ENCODE peak calls at places on chromosomes 7 and 10, in eight cellular contexts. H, Z, X, R, C, J, I and K are unnamed samples.
A peak's percentile ranks its signal among the peaks of the same experiment; 100 is the strongest.

GRCh38 chr10:131722121-131722520 is 178.7 kb upstream of the PPP2R2D start:
- DNase-seq in Z (no peak), I (no peak), X (no peak), C (no peak), H (peak; percentile 29), J (no peak), R (no peak), K (no peak)

GRCh38 chr10:35126062-35126529 is 550 bp upstream of the CREM start:
- DNase-seq in R (no peak), C (no peak), J (no peak), X (no peak), H (no peak), Z (no peak), I (no peak), K (no peak)

GRCh38 chr10:77391605-77392235 is 245.9 kb downstream of the KCNMA1 start:
- DNase-seq in C (peak; percentile 98), R (peak; percentile 81), H (peak; percentile 95), J (peak; percentile 82), I (peak; percentile 33), X (peak; percentile 76), Z (peak; percentile 17), K (peak; percentile 81)

GRCh38 chr7:19421871-19422270 is 276.6 kb upstream of the FERD3L start:
- DNase-seq in C (no peak), H (no peak), Z (no peak), I (no peak), X (no peak), R (no peak), J (no peak), K (no peak)

GRCh38 chr7:98090116-98090515 is 16.5 kb upstream of the LMTK2 start:
- DNase-seq in J (no peak), I (no peak), R (no peak), X (no peak), C (no peak), Z (no peak), H (no peak), K (no peak)

GRCh38 chr10:119769886-119770285 is 44.0 kb downstream of the INPP5F start:
- DNase-seq in J (peak; percentile 61), C (no peak), X (peak; percentile 65), I (no peak), R (peak; percentile 76), H (no peak), Z (no peak), K (no peak)

GRCh38 chr7:105268511-105269392 is 120.0 kb downstream of the SRPK2 start:
- DNase-seq in J (peak; percentile 63), I (no peak), X (peak; percentile 75), Z (peak; percentile 45), C (no peak), H (no peak), R (peak; percentile 65), K (peak; percentile 55)

GRCh38 chr10:109701583-109702215 is 221.6 kb downstream of the XPNPEP1 start:
- DNase-seq in Z (no peak), X (no peak), J (peak; percentile 10), I (no peak), H (no peak), C (no peak), R (no peak), K (no peak)

GRCh38 chr7:156780724-156781455 is 112.1 kb downstream of the LMBR1 start:
- DNase-seq in X (no peak), Z (no peak), C (no peak), H (no peak), J (no peak), R (no peak), I (peak; percentile 9), K (no peak)

GRCh38 chr10:73225518-73225917 is 21.5 kb downstream of the DNAJC9 start:
- DNase-seq in H (no peak), C (no peak), X (peak; percentile 24), R (no peak), I (no peak), J (peak; percentile 14), Z (no peak), K (no peak)

GRCh38 chr10:36779238-36779846 is 346.1 kb upstream of the ANKRD30A start:
- DNase-seq in X (peak; percentile 66), J (peak; percentile 62), Z (peak; percentile 8), C (peak; percentile 70), R (peak; percentile 83), H (no peak), I (no peak), K (peak; percentile 61)

GRCh38 chr7:142696456-142697179 is 52.7 kb upstream of the PRSS1 start:
- DNase-seq in C (peak; percentile 62), R (no peak), H (no peak), J (no peak), X (no peak), Z (no peak), I (no peak), K (no peak)

GRCh38 chr7:1663857-1664651 is 6.0 kb upstream of the ELFN1 start:
- DNase-seq in X (no peak), I (no peak), H (peak; percentile 39), J (no peak), C (peak; percentile 78), Z (no peak), R (no peak), K (no peak)

GRCh38 chr10:35895331-35895730 is 253.2 kb upstream of the FZD8 start:
- DNase-seq in R (no peak), C (no peak), I (no peak), J (no peak), Z (no peak), X (no peak), H (no peak), K (no peak)

GRCh38 chr7:2750054-2750453 is 62.1 kb downstream of the AMZ1 start:
- DNase-seq in X (no peak), C (no peak), Z (no peak), I (no peak), R (no peak), J (no peak), H (no peak), K (no peak)

GRCh38 chr10:103019426-103019825 is 101.3 kb downstream of the CNNM2 start:
- DNase-seq in Z (no peak), I (no peak), C (no peak), R (no peak), X (no peak), H (no peak), J (no peak), K (no peak)

GRCh38 chr10:92047215-92047614 is 123.6 kb downstream of the BTAF1 start:
- DNase-seq in Z (no peak), R (no peak), I (no peak), X (no peak), C (no peak), J (no peak), H (no peak), K (no peak)

GRCh38 chr7:72919256-72919775 is 5.6 kb upstream of the POM121 start:
- DNase-seq in X (no peak), Z (no peak), I (no peak), R (no peak), C (no peak), H (peak; percentile 51), J (no peak), K (no peak)

GRCh38 chr10:18334116-18334867 is 194.1 kb downstream of the CACNB2 start:
- DNase-seq in C (peak; percentile 17), I (no peak), R (no peak), Z (no peak), J (peak; percentile 1), X (peak; percentile 5), H (no peak), K (no peak)

GRCh38 chr7:33687601-33688000 is 217.7 kb upstream of the BMPER start:
- DNase-seq in I (no peak), Z (no peak), C (no peak), J (no peak), H (no peak), X (no peak), R (no peak), K (no peak)

GRCh38 chr7:142482899-142483658 is 225.2 kb upstream of the PRSS58 start:
- DNase-seq in J (peak; percentile 63), I (peak; percentile 54), X (peak; percentile 33), H (peak; percentile 61), C (peak; percentile 74), Z (no peak), R (peak; percentile 57), K (no peak)